ENCODE peak calls at places on chromosomes 11 and 22, in seven cellular contexts. One of them, this sample, is unnamed.

GRCh38 chr11:121451982-121452608 is at the start of gene SORL1:
- DNase-seq in Peyer's patch: peak
- DNase-seq in bronchial epithelial cell: peak
- DNase-seq in cardiac fibroblast: peak
- DNase-seq in astrocyte of the cerebellum: no peak
- DNase-seq in sigmoid colon: peak
- DNase-seq in fibroblast of lung: peak
- DNase-seq in this sample: no peak

GRCh38 chr11:72038491-72038890 is 39.8 kb downstream of the IL18BP start:
- DNase-seq in cardiac fibroblast: peak
- DNase-seq in astrocyte of the cerebellum: no peak
- DNase-seq in Peyer's patch: peak
- DNase-seq in sigmoid colon: peak
- DNase-seq in bronchial epithelial cell: no peak
- DNase-seq in fibroblast of lung: peak
- DNase-seq in this sample: no peak

GRCh38 chr22:19055801-19056200 is 66.4 kb downstream of the DGCR2 start:
- DNase-seq in astrocyte of the cerebellum: no peak
- DNase-seq in cardiac fibroblast: no peak
- DNase-seq in Peyer's patch: no peak
- DNase-seq in bronchial epithelial cell: no peak
- DNase-seq in fibroblast of lung: no peak
- DNase-seq in sigmoid colon: peak
- DNase-seq in this sample: no peak

GRCh38 chr11:111796696-111797095 is 30.5 kb upstream of the PPP2R1B start:
- DNase-seq in fibroblast of lung: no peak
- DNase-seq in Peyer's patch: no peak
- DNase-seq in bronchial epithelial cell: no peak
- DNase-seq in astrocyte of the cerebellum: no peak
- DNase-seq in cardiac fibroblast: no peak
- DNase-seq in sigmoid colon: no peak
- DNase-seq in this sample: no peak

GRCh38 chr11:82546556-82547162 is 187.0 kb downstream of the FAM181B start:
- DNase-seq in Peyer's patch: no peak
- DNase-seq in sigmoid colon: no peak
- DNase-seq in fibroblast of lung: no peak
- DNase-seq in bronchial epithelial cell: peak
- DNase-seq in astrocyte of the cerebellum: no peak
- DNase-seq in cardiac fibroblast: no peak
- DNase-seq in this sample: no peak

GRCh38 chr11:78078218-78079167 is 1.2 kb downstream of the NDUFC2 start:
- DNase-seq in fibroblast of lung: no peak
- DNase-seq in Peyer's patch: no peak
- DNase-seq in cardiac fibroblast: no peak
- DNase-seq in astrocyte of the cerebellum: no peak
- DNase-seq in bronchial epithelial cell: no peak
- DNase-seq in sigmoid colon: no peak
- DNase-seq in this sample: no peak

GRCh38 chr11:838441-839279 is 3.7 kb downstream of the POLR2L start:
- DNase-seq in fibroblast of lung: no peak
- DNase-seq in Peyer's patch: no peak
- DNase-seq in astrocyte of the cerebellum: no peak
- DNase-seq in sigmoid colon: no peak
- DNase-seq in cardiac fibroblast: peak
- DNase-seq in bronchial epithelial cell: no peak
- DNase-seq in this sample: no peak

GRCh38 chr11:61375709-61376108 is 13.5 kb downstream of the TMEM138 start:
- DNase-seq in fibroblast of lung: peak
- DNase-seq in cardiac fibroblast: no peak
- DNase-seq in sigmoid colon: no peak
- DNase-seq in Peyer's patch: no peak
- DNase-seq in astrocyte of the cerebellum: no peak
- DNase-seq in bronchial epithelial cell: no peak
- DNase-seq in this sample: no peak

GRCh38 chr11:95279921-95280861 is 49.2 kb upstream of the SESN3 start:
- DNase-seq in sigmoid colon: no peak
- DNase-seq in astrocyte of the cerebellum: peak
- DNase-seq in Peyer's patch: no peak
- DNase-seq in bronchial epithelial cell: peak
- DNase-seq in fibroblast of lung: peak
- DNase-seq in cardiac fibroblast: no peak
- DNase-seq in this sample: no peak

GRCh38 chr11:134393638-134394037 is 18.4 kb downstream of the B3GAT1 start:
- DNase-seq in sigmoid colon: no peak
- DNase-seq in fibroblast of lung: no peak
- DNase-seq in cardiac fibroblast: no peak
- DNase-seq in astrocyte of the cerebellum: no peak
- DNase-seq in Peyer's patch: no peak
- DNase-seq in bronchial epithelial cell: no peak
- DNase-seq in this sample: no peak

GRCh38 chr11:120964857-120965256 is 59.0 kb upstream of the TBCEL start:
- DNase-seq in astrocyte of the cerebellum: peak
- DNase-seq in bronchial epithelial cell: peak
- DNase-seq in cardiac fibroblast: peak
- DNase-seq in Peyer's patch: no peak
- DNase-seq in fibroblast of lung: peak
- DNase-seq in sigmoid colon: no peak
- DNase-seq in this sample: no peak

DNA sequence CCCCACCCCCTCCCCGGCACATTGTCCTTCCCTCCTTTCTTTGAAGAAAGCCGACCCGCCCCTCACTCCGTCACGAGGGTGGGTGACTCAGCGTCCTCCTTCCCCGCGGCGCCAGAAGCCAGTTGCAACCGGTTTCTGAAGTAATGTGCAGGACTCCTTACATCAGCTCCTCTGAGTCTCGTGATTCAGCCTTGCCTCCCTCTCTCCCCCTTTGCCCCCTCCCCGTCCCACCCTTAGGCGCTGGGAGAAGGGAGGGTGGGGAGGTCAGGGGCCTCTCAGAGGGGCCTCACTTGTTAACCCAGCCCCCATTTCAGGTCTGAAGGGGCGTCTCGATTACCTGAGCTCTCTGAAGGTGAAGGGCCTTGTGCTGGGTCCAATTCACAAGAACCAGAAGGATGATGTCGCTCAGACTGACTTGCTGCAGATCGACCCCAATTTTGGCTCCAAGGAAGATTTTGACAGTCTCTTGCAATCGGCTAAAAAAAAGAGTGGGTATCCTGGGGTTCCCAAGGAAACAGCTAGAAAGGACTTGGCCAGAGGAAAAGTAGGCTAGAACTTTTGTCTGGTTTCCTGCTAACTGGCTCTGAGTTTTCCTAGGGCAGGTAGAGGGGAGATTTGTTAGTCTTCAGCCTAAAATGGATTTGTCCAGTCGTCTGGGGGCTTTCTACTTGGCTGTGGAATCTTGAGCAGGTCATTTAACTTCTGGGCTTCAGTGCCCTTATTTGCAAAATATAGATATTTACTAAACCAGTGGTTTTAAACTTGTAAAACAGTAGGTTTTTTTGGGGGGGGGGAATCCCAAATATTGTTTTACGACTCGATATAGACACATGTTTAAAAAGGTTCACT is 1.1 kb downstream of the SLC3A2 start:
- DNase-seq in astrocyte of the cerebellum: peak
- DNase-seq in cardiac fibroblast: peak
- DNase-seq in Peyer's patch: peak
- DNase-seq in bronchial epithelial cell: peak
- DNase-seq in fibroblast of lung: peak
- DNase-seq in sigmoid colon: peak
- DNase-seq in this sample: peak
- TF ChIP-seq CTCF in astrocyte of the cerebellum: no peak
- TF ChIP-seq CTCF in cardiac fibroblast: no peak
- TF ChIP-seq CTCF in Peyer's patch: no peak
- TF ChIP-seq CTCF in bronchial epithelial cell: no peak
- TF ChIP-seq CTCF in fibroblast of lung: no peak
- TF ChIP-seq CTCF in sigmoid colon: no peak
- TF ChIP-seq CTCF in this sample: no peak

DNA sequence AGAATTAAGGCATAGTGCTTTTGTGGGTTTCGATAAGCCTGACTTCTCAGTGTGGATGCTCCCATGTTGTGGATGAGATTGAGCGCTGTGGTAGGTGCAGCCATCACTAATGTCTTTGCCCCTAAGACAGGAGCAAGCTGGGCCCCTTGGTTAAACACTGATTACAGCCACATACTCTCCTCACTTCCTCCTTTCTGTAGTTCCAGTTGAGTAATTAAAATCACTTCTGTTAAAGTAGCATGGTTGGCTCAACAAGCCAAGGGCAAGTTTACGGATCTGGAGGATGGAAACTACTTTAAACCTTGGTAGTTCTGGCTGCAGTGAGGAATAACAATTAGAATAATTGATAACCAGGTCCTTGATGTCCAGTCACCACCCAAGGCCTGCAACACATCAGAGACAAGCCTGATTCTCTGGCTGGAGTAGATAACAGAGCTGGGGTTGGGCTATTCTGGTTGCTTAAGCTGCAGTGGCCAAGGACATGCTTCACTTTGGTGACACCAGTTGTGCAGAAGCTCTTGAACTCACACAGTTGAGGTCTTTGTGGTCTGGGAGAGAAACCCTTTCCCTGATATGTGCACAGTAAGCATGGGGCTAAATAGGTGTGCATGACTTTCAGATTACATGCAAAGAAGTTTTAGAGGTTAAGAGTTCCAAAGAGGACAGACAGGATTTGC is 81.3 kb downstream of the KIRREL3 start:
- DNase-seq in sigmoid colon: no peak
- DNase-seq in bronchial epithelial cell: no peak
- DNase-seq in astrocyte of the cerebellum: no peak
- DNase-seq in Peyer's patch: no peak
- DNase-seq in cardiac fibroblast: no peak
- DNase-seq in fibroblast of lung: no peak
- DNase-seq in this sample: no peak
- TF ChIP-seq CTCF in sigmoid colon: no peak
- TF ChIP-seq CTCF in bronchial epithelial cell: no peak
- TF ChIP-seq CTCF in astrocyte of the cerebellum: no peak
- TF ChIP-seq CTCF in Peyer's patch: no peak
- TF ChIP-seq CTCF in cardiac fibroblast: no peak
- TF ChIP-seq CTCF in fibroblast of lung: no peak
- TF ChIP-seq CTCF in this sample: no peak

GRCh38 chr11:40716344-40717178 is 742.9 kb downstream of the LRRC4C start:
- DNase-seq in Peyer's patch: no peak
- DNase-seq in cardiac fibroblast: no peak
- DNase-seq in bronchial epithelial cell: no peak
- DNase-seq in sigmoid colon: no peak
- DNase-seq in fibroblast of lung: no peak
- DNase-seq in astrocyte of the cerebellum: no peak
- DNase-seq in this sample: no peak

DNA sequence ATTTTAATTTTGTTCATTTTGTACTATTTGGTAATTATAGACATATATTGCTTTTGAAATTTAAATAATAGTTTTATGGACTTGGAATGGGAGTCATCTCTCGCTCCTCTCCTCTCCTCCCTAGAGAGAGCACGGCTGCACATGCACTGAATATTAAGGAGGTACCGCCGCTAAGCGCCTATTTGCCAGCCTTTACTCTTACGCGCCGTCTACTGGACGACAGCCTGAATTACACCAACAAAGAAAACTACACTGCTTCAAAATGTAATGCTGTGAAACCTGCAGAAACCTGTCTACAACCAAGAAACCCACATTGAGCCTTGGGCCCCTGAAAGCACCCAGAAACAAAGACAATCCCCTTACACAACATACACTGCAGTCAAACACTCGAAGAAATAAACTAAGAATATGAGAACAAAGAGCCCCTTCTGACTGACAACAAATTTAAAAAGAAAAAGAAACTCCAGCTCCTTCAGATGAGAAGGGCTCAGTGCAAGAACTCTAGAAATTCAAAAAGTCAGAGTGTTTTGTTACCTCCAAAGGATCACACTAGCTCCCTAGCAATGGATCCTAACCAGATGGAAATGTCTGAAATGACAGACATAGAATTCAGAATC is 737.2 kb downstream of the LRRC4C start:
- DNase-seq in astrocyte of the cerebellum: no peak
- DNase-seq in bronchial epithelial cell: peak
- DNase-seq in cardiac fibroblast: peak
- DNase-seq in Peyer's patch: no peak
- DNase-seq in fibroblast of lung: peak
- DNase-seq in sigmoid colon: peak
- DNase-seq in this sample: no peak
- TF ChIP-seq CTCF in astrocyte of the cerebellum: peak
- TF ChIP-seq CTCF in bronchial epithelial cell: peak
- TF ChIP-seq CTCF in cardiac fibroblast: peak
- TF ChIP-seq CTCF in Peyer's patch: peak
- TF ChIP-seq CTCF in fibroblast of lung: peak
- TF ChIP-seq CTCF in sigmoid colon: no peak
- TF ChIP-seq CTCF in this sample: peak

DNA sequence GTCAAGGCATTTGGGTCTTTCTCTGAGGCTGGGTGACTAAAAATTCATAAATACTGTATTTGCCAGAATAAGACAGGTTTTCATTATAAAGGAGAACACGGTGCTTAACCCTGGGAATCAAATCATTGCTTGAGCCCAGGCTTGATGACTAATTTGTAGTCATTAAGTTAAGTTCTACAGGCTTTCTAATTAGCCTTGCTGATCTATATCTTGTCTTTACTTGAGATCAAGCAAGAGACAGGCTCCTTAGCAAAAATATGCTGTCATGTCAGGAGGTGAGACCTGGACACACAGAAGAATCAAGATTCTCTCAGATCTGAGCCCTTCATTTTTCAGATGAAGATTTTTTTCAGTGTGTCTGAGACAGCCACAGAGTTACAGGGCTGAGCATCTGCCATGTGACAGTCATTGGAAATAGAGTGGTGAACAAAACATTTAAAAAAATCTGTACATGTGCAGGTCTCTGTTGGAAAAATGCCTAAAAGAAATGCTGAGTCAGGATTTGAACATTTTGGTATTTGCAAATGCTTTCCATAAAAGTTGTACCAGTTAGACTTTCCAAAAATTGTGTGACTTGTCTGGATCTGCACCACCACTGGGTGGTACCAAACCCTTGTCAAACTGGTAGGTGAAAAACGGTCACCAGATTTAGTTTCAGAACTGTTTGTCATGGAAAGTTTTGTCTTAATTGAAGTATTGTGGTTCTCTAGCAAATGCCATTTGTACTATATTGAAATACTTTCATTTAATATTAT is 14.7 kb downstream of the ACAT1 start:
- DNase-seq in fibroblast of lung: peak
- DNase-seq in sigmoid colon: no peak
- DNase-seq in bronchial epithelial cell: no peak
- DNase-seq in astrocyte of the cerebellum: no peak
- DNase-seq in Peyer's patch: no peak
- DNase-seq in cardiac fibroblast: peak
- DNase-seq in this sample: no peak
- TF ChIP-seq CTCF in fibroblast of lung: no peak
- TF ChIP-seq CTCF in sigmoid colon: no peak
- TF ChIP-seq CTCF in bronchial epithelial cell: peak
- TF ChIP-seq CTCF in astrocyte of the cerebellum: peak
- TF ChIP-seq CTCF in Peyer's patch: peak
- TF ChIP-seq CTCF in cardiac fibroblast: peak
- TF ChIP-seq CTCF in this sample: peak

GRCh38 chr11:58133329-58134076 is 8.2 kb upstream of the OR9I1 start:
- DNase-seq in cardiac fibroblast: no peak
- DNase-seq in sigmoid colon: no peak
- DNase-seq in Peyer's patch: no peak
- DNase-seq in bronchial epithelial cell: peak
- DNase-seq in fibroblast of lung: no peak
- DNase-seq in astrocyte of the cerebellum: no peak
- DNase-seq in this sample: no peak
- TF ChIP-seq CTCF in cardiac fibroblast: no peak
- TF ChIP-seq CTCF in sigmoid colon: no peak
- TF ChIP-seq CTCF in Peyer's patch: peak
- TF ChIP-seq CTCF in bronchial epithelial cell: no peak
- TF ChIP-seq CTCF in fibroblast of lung: no peak
- TF ChIP-seq CTCF in astrocyte of the cerebellum: no peak
- TF ChIP-seq CTCF in this sample: no peak

GRCh38 chr11:117795726-117796455 is 1.1 kb downstream of the DSCAML1 start:
- DNase-seq in sigmoid colon: no peak
- DNase-seq in bronchial epithelial cell: no peak
- DNase-seq in Peyer's patch: no peak
- DNase-seq in astrocyte of the cerebellum: no peak
- DNase-seq in cardiac fibroblast: no peak
- DNase-seq in fibroblast of lung: no peak
- DNase-seq in this sample: no peak
- TF ChIP-seq CTCF in sigmoid colon: no peak
- TF ChIP-seq CTCF in bronchial epithelial cell: no peak
- TF ChIP-seq CTCF in Peyer's patch: no peak
- TF ChIP-seq CTCF in astrocyte of the cerebellum: no peak
- TF ChIP-seq CTCF in cardiac fibroblast: no peak
- TF ChIP-seq CTCF in fibroblast of lung: no peak
- TF ChIP-seq CTCF in this sample: no peak